ENCODE peak calls at places on chromosomes 12 and 14, in nine cellular contexts. V is OCI-LY7; A is AG09309; W is germinal center; S is MV-4-11; D is mesendoderm; B is stimulated activated CD4-positive, alpha-beta T cell treated with anti-CD3 and anti-CD28 coated beads, Interleukin-1b, Interleukin-23, amount 100 ng/mL, for 24 hours; J is GM19239; R is RWPE1. N is an unnamed sample.

GRCh38 chr14:105846312-105846711 is 319.9 kb downstream of the TMEM121 start:
- DNase-seq in A (no peak), W (no peak), V (peak; percentile 9), D (no peak), S (no peak), R (no peak), B (no peak), J (no peak), N (no peak)

GRCh38 chr14:74620923-74621322 is 8.9 kb upstream of the LTBP2 start:
- DNase-seq in J (no peak), A (no peak), D (no peak), S (no peak), R (no peak), V (no peak), B (no peak), W (no peak), N (no peak)

GRCh38 chr14:50920482-50921225 is 23.6 kb downstream of the PYGL start:
- DNase-seq in J (no peak), V (no peak), W (no peak), R (no peak), A (peak; percentile 80), B (no peak), D (peak; percentile 89), S (no peak), N (no peak)

GRCh38 chr14:104320611-104321086 is 182.3 kb downstream of the KIF26A start:
- DNase-seq in D (no peak), A (no peak), R (no peak), B (no peak), S (no peak), V (no peak), W (no peak), J (no peak), N (no peak)

GRCh38 chr12:82745807-82746206 is 59.1 kb downstream of the TMTC2 start:
- DNase-seq in V (no peak), R (no peak), S (no peak), W (no peak), J (no peak), A (no peak), B (no peak), D (no peak), N (no peak)

GRCh38 chr12:98372340-98373018 is 142.9 kb upstream of the TMPO start:
- DNase-seq in S (no peak), R (no peak), B (no peak), J (no peak), D (peak; percentile 51), V (no peak), W (no peak), A (no peak), N (no peak)

GRCh38 chr12:65867428-65867827 is 43.1 kb downstream of the HMGA2 start:
- DNase-seq in B (no peak), D (no peak), W (no peak), V (no peak), J (no peak), R (peak; percentile 18), S (no peak), A (peak; percentile 87), N (no peak)

GRCh38 chr14:87049886-87050820 is 942.8 kb downstream of the GALC start:
- DNase-seq in A (peak; percentile 8), W (no peak), V (peak; percentile 67), R (peak; percentile 57), S (no peak), D (peak; percentile 90), J (no peak), B (no peak), N (no peak)

GRCh38 chr12:102314821-102315220 is 117.2 kb upstream of the PMCH start:
- DNase-seq in V (no peak), S (no peak), B (no peak), D (no peak), J (no peak), W (no peak), R (no peak), A (no peak), N (no peak)

GRCh38 chr12:84741727-84742126 is 170.9 kb downstream of the SLC6A15 start:
- DNase-seq in J (no peak), B (no peak), A (no peak), S (no peak), R (no peak), V (no peak), W (no peak), D (no peak), N (no peak)

GRCh38 chr12:122909442-122910288 is 13.7 kb upstream of the VPS37B start:
- DNase-seq in S (no peak), A (no peak), D (no peak), V (no peak), J (no peak), B (no peak), R (no peak), W (no peak), N (no peak)

GRCh38 chr12:130665753-130666152 is 50.3 kb downstream of the RIMBP2 start:
- DNase-seq in W (no peak), V (no peak), R (peak; percentile 45), S (no peak), D (no peak), J (no peak), B (no peak), A (no peak), N (no peak)

GRCh38 chr14:101477648-101478047 is 83.6 kb upstream of the DIO3 start:
- DNase-seq in B (no peak), A (no peak), J (no peak), V (no peak), W (no peak), S (no peak), D (no peak), R (peak; percentile 44), N (no peak)

GRCh38 chr14:101761881-101762529 is 496 bp downstream of the PPP2R5C start:
- DNase-seq in W (peak; percentile 50), J (no peak), D (no peak), B (no peak), V (peak; percentile 46), A (no peak), R (peak; percentile 30), S (no peak), N (peak; percentile 55)

GRCh38 chr14:36720657-36721056 is 59.0 kb downstream of the PAX9 start:
- DNase-seq in D (peak; percentile 91), R (no peak), J (no peak), B (no peak), A (no peak), W (no peak), S (no peak), V (no peak), N (no peak)

GRCh38 chr14:102849522-102850379 is 72.5 kb downstream of the TRAF3 start:
- DNase-seq in B (no peak), S (peak; percentile 23), W (no peak), J (no peak), D (no peak), A (no peak), R (no peak), V (no peak), N (no peak)

GRCh38 chr14:24075485-24076301 is 4.3 kb downstream of the CPNE6 start:
- DNase-seq in R (no peak), A (no peak), B (no peak), D (no peak), W (peak; percentile 45), J (peak; percentile 56), V (peak; percentile 26), S (no peak), N (peak; percentile 47)

GRCh38 chr12:42706331-42706730 is 116.8 kb upstream of the PRICKLE1 start:
- DNase-seq in J (no peak), S (no peak), V (no peak), R (no peak), W (no peak), B (no peak), A (no peak), D (no peak), N (no peak)

GRCh38 chr12:15268927-15269552 is 47.8 kb upstream of the RERG start:
- DNase-seq in A (no peak), S (peak; percentile 38), V (peak; percentile 66), B (peak; percentile 13), D (peak; percentile 79), J (peak; percentile 26), R (peak; percentile 59), W (peak; percentile 43), N (peak; percentile 63)

GRCh38 chr12:104609083-104609844 is 152.5 kb downstream of the CHST11 start:
- DNase-seq in R (no peak), D (no peak), A (no peak), W (no peak), V (no peak), J (no peak), B (no peak), S (no peak), N (no peak)

GRCh38 chr12:21300632-21301031 is 34.1 kb downstream of the SLCO1A2 start:
- DNase-seq in B (no peak), R (no peak), W (no peak), J (no peak), D (no peak), S (no peak), V (no peak), A (no peak), N (no peak)

GRCh38 chr12:95198914-95199313 is 18.4 kb downstream of the FGD6 start:
- DNase-seq in J (no peak), R (no peak), A (no peak), V (no peak), B (no peak), W (no peak), S (no peak), D (no peak), N (no peak)

GRCh38 chr14:68369289-68369925 is 423.5 kb downstream of the ZFP36L1 start:
- DNase-seq in W (no peak), S (no peak), D (no peak), J (no peak), V (no peak), A (no peak), B (no peak), R (no peak), N (peak; percentile 31)